ENCODE peak calls at places on chromosomes 1 and 21, in four cellular contexts. J is H9, U is HCT116, Z is SK-N-SH. C is an unnamed sample. For H4K20me1, the result is how much of the 10 kb centered on the place peaks cover.

GRCh38 chr1:44890007-44890406 is 47.0 kb upstream of the PTCH2 start:
- DNase-seq in J (no peak), U (no peak), Z (no peak), C (no peak)

GRCh38 chr1:219577331-219577730 is 35.6 kb downstream of the ZC3H11B start:
- DNase-seq in J (no peak), U (no peak), Z (no peak), C (no peak)

GRCh38 chr1:180173952-180174351 is 19.3 kb downstream of the QSOX1 start:
- DNase-seq in J (no peak), U (no peak), Z (no peak), C (no peak)

GRCh38 chr1:3369437-3370076 is 84.9 kb upstream of the ARHGEF16 start:
- DNase-seq in J (no peak), U (no peak), Z (no peak), C (peak)

GRCh38 chr1:55696181-55696580 is 481.0 kb upstream of the USP24 start:
- DNase-seq in J (no peak), U (no peak), Z (no peak), C (peak)

GRCh38 chr1:161092621-161093028 is 3.3 kb upstream of the NECTIN4 start:
- DNase-seq in J (no peak), U (no peak), Z (peak), C (peak)

GRCh38 chr1:81600363-81600762 is 200.4 kb upstream of the ADGRL2 start:
- DNase-seq in J (no peak), U (no peak), Z (peak), C (no peak)

GRCh38 chr1:179870870-179871269 is 6.7 kb downstream of the TOR1AIP2 start:
- DNase-seq in J (no peak), U (no peak), Z (no peak), C (no peak)

GRCh38 chr1:15684468-15685283 is 556 bp downstream of the PLEKHM2 start:
- DNase-seq in J (peak), U (no peak), Z (peak), C (peak)

GRCh38 chr1:9280015-9280860 is 12.5 kb upstream of the SPSB1 start:
- DNase-seq in J (peak), U (peak), Z (peak), C (peak)

GRCh38 chr1:67339623-67340343 is 32.1 kb downstream of the IL12RB2 start:
- DNase-seq in J (no peak), U (no peak), Z (no peak), C (peak)

GRCh38 chr21:32065654-32066053 is 192.8 kb downstream of the HUNK start:
- DNase-seq in J (no peak), U (no peak), Z (no peak), C (no peak)

GRCh38 chr1:35173516-35174224 is 19.3 kb downstream of the SFPQ start:
- DNase-seq in J (no peak), U (no peak), Z (no peak), C (no peak)

GRCh38 chr1:180609643-180610555 is 21.9 kb upstream of the XPR1 start:
- DNase-seq in J (no peak), U (no peak), Z (no peak), C (no peak)

GRCh38 chr1:12150456-12151200 is 16.2 kb upstream of the TNFRSF1B start:
- DNase-seq in J (no peak), U (no peak), Z (no peak), C (no peak)

GRCh38 chr21:34580181-34580700 is 34.7 kb downstream of the RCAN1 start:
- DNase-seq in J (no peak), U (no peak), Z (no peak), C (peak)

GRCh38 chr1:182107218-182107617 is 45.7 kb upstream of the ZNF648 start:
- DNase-seq in J (no peak), U (no peak), Z (no peak), C (peak)

GRCh38 chr1:38533772-38534472 is 325.6 kb downstream of the RRAGC start:
- DNase-seq in J (no peak), U (no peak), Z (no peak), C (no peak)

GRCh38 chr21:45542667-45543370 is 579 bp upstream of the SLC19A1 start:
- DNase-seq in J (peak), U (no peak), Z (peak), C (no peak)

GRCh38 chr1:84224905-84225304 is 76.6 kb upstream of the SAMD13 start:
- DNase-seq in J (no peak), U (no peak), Z (no peak), C (no peak)

GRCh38 chr1:203524152-203524551 is 30.2 kb downstream of the OPTC start:
- DNase-seq in J (no peak), U (no peak), Z (no peak), C (no peak)

GRCh38 chr21:41740604-41741252 is 26.1 kb downstream of the RIPK4 start:
- DNase-seq in J (no peak), U (no peak), Z (no peak), C (no peak)

GRCh38 chr1:225280563-225280962 is 147.3 kb downstream of the LBR start:
- DNase-seq in J (no peak), U (no peak), Z (no peak), C (no peak)

GRCh38 chr1:112956503-112957132 is 622 bp upstream of the SLC16A1 start:
- DNase-seq in J (no peak), U (no peak), Z (no peak), C (peak)

GRCh38 chr1:160548960-160549664 is 26.1 kb upstream of the SLAMF6 start:
- DNase-seq in J (no peak), U (no peak), Z (no peak), C (no peak)

GRCh38 chr1:207393610-207394009 is 60.5 kb upstream of the CR2 start:
- DNase-seq in J (no peak), U (peak), Z (no peak), C (peak)

GRCh38 chr1:27856561-27857343 is 15.6 kb upstream of the THEMIS2 start:
- DNase-seq in J (no peak), U (no peak), Z (no peak), C (no peak)

GRCh38 chr1:229508823-229509337 is 739 bp upstream of the NUP133 start:
- DNase-seq in J (no peak), U (no peak), Z (no peak), C (no peak)

GRCh38 chr1:109392788-109393580 is 4.7 kb downstream of the SORT1 start:
- DNase-seq in J (no peak), U (no peak), Z (no peak), C (no peak)

GRCh38 chr1:109392037-109392787 is 5.5 kb downstream of the SORT1 start:
- DNase-seq in J (no peak), U (no peak), Z (no peak), C (no peak)

GRCh38 chr1:109391626-109392025 is 6.1 kb downstream of the SORT1 start:
- DNase-seq in J (no peak), U (no peak), Z (no peak), C (no peak)

GRCh38 chr1:109394591-109395281 is 3.0 kb downstream of the SORT1 start:
- DNase-seq in J (no peak), U (no peak), Z (no peak), C (no peak)

DNA sequence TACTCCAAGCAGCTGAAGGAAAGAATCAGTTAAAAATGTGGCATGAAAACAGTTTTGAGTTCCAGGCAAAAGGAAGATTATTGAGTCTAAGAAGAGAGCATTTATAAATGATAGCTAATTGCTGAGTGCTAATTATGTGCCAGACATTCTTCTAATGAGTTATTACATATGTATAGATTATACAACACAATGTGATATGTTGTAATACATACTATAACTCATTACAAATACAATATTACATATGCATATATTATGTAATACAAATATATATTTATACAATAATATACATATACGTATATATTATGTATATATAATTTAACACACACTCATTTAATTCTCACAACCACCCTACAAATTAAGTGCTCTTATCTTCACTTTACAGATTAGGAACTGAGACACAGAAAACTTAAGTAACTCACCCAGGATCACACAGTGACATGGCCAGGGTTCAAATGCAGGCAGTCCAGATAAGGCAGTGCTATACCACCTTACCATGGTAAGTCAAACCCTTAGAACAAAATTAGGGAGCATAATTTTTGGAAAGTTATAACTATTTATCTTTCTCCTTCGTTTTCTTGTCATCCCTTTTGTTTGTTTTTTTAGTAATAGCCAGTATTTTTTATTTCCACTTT is 4.0 kb downstream of the SORT1 start:
- DNase-seq in J (no peak), U (no peak), Z (no peak), C (no peak)
- H4K20me1 ChIP-seq in J (under half), U (under half), Z (under half), C (under half)

GRCh38 chr1:46800742-46801141 is 1.9 kb downstream of the CYP4B1 start:
- DNase-seq in J (no peak), U (no peak), Z (no peak), C (no peak)

GRCh38 chr1:46802081-46802480 is 3.2 kb downstream of the CYP4B1 start:
- DNase-seq in J (no peak), U (no peak), Z (no peak), C (no peak)

GRCh38 chr1:46797696-46798470 is 963 bp upstream of the CYP4B1 start:
- DNase-seq in J (no peak), U (no peak), Z (no peak), C (no peak)

GRCh38 chr1:46801323-46802055 is 2.6 kb downstream of the CYP4B1 start:
- DNase-seq in J (no peak), U (no peak), Z (no peak), C (no peak)

GRCh38 chr1:46798820-46799219 is at the start of gene CYP4B1:
- DNase-seq in J (no peak), U (no peak), Z (no peak), C (no peak)
- H3K9ac ChIP-seq in J (no peak), U (no peak), Z (no peak), C (no peak)

GRCh38 chr1:109659145-109659544 is 3.2 kb downstream of the GSTM4 start:
- DNase-seq in J (no peak), U (no peak), Z (no peak), C (no peak)

GRCh38 chr1:109658533-109659051 is 2.7 kb downstream of the GSTM4 start:
- DNase-seq in J (no peak), U (no peak), Z (no peak), C (no peak)

GRCh38 chr1:109661391-109661790 is 5.5 kb downstream of the GSTM4 start:
- DNase-seq in J (no peak), U (no peak), Z (no peak), C (no peak)

GRCh38 chr1:109657970-109658369 is 2.1 kb downstream of the GSTM4 start:
- DNase-seq in J (no peak), U (no peak), Z (no peak), C (no peak)

GRCh38 chr1:109659997-109660755 is 4.3 kb downstream of the GSTM4 start:
- DNase-seq in J (no peak), U (no peak), Z (no peak), C (no peak)
- H3K27ac ChIP-seq in J (no peak), U (no peak), Z (no peak), C (no peak)

GRCh38 chr1:202237052-202237451 is 43.5 kb downstream of the LGR6 start:
- DNase-seq in J (peak), U (peak), Z (peak), C (peak)
- H4K20me1 ChIP-seq in J (under half), U (under half), Z (under half), C (under half)

GRCh38 chr1:163824490-163824889 is 502.7 kb downstream of the NUF2 start:
- DNase-seq in J (no peak), U (no peak), Z (no peak), C (no peak)
- H3K9ac ChIP-seq in J (no peak), U (no peak), Z (no peak), C (no peak)

GRCh38 chr1:110005971-110006370 is 21.4 kb downstream of the AHCYL1 start:
- DNase-seq in J (no peak), U (no peak), Z (no peak), C (no peak)
- H3K27ac ChIP-seq in J (no peak), U (no peak), Z (no peak), C (no peak)

GRCh38 chr1:23701996-23702395 is 10.4 kb downstream of the RPL11 start:
- DNase-seq in J (no peak), U (no peak), Z (no peak), C (no peak)

GRCh38 chr1:23698466-23698865 is 6.9 kb downstream of the RPL11 start:
- DNase-seq in J (no peak), U (no peak), Z (no peak), C (no peak)

GRCh38 chr1:23704834-23705495 is 13.4 kb downstream of the RPL11 start:
- DNase-seq in J (no peak), U (no peak), Z (no peak), C (no peak)

GRCh38 chr1:23699280-23700179 is 7.9 kb downstream of the RPL11 start:
- DNase-seq in J (no peak), U (no peak), Z (no peak), C (peak)

DNA sequence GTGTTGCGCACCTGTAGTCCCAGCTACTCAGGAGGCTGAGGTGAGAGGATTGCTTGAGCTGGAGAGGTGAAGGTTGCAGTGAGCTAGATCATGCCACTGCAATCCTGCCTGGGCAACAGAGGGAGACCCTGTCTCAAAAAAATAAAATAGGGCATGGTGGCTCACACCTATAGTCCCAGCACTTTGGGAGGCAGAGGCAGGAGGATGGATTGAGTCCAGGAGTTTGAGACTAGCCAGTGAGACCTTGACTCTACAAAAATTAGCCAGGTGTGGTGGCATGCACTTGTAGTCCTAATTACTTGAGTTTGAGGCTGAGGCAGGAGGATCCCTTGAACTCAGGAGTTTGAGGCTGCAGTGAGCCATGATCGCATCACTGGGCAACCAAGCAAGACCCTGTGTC is 9.7 kb downstream of the RPL11 start:
- DNase-seq in J (no peak), U (no peak), Z (no peak), C (no peak)
- H4K20me1 ChIP-seq in J (under half), U (half or more), Z (half or more), C (under half)

DNA sequence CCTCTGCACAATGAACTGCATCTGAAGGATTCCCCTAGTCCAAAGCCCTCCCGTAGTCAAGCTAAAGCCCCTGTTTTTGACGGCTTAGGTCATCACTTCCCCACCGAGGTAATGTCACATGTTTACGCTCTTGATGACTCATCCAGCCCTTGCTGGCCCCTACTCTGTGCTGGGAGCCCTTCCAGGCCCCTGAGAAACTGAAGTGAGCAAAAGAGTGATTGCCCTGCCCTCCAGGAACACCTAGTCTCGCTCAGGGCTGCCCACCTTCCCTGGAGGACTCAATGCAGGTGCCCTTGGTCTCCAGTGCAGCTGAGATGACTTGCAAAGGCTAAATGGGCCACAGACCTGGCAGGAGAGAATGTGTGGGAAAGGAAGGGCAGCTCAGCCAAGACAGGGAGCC is 345.7 kb downstream of the NPHP4 start:
- DNase-seq in J (peak), U (no peak), Z (no peak), C (no peak)
- H3K9ac ChIP-seq in J (no peak), U (no peak), Z (no peak), C (no peak)

GRCh38 chr1:168507828-168508227 is 36.0 kb downstream of the XCL2 start:
- DNase-seq in J (no peak), U (no peak), Z (no peak), C (no peak)
- H3K27ac ChIP-seq in J (no peak), U (no peak), Z (no peak), C (no peak)

C was measured in mammary epithelial cell.